ENCODE peak calls at places on chromosomes 2 and 18, in six cellular contexts. I, Q, C, K, D and O are unnamed samples.

GRCh38 chr2:191612496-191612895 is 65.4 kb upstream of the NABP1 start:
- DNase-seq in I (no peak), Q (peak; percentile 66), C (peak; percentile 40), K (no peak), D (no peak), O (no peak)

GRCh38 chr2:68466361-68466777 is 725 bp downstream of the FBXO48 start:
- DNase-seq in I (peak; percentile 38), Q (peak; percentile 26), C (peak; percentile 63), K (peak; percentile 15), D (no peak), O (peak; percentile 74)

GRCh38 chr2:195498176-195498575 is 158.8 kb upstream of the SLC39A10 start:
- DNase-seq in I (peak; percentile 55), Q (peak; percentile 33), C (peak; percentile 38), K (peak; percentile 50), D (no peak), O (peak; percentile 65)

GRCh38 chr18:13611616-13612110 is 114.7 kb downstream of the FAM210A start:
- DNase-seq in I (no peak), Q (no peak), C (peak; percentile 24), K (no peak), D (no peak), O (peak; percentile 39)

GRCh38 chr2:36366491-36367120 is 11.0 kb downstream of the CRIM1 start:
- DNase-seq in I (no peak), Q (no peak), C (peak; percentile 61), K (no peak), D (no peak), O (no peak)

GRCh38 chr2:239122711-239123110 is 274.8 kb downstream of the TWIST2 start:
- DNase-seq in I (no peak), Q (no peak), C (no peak), K (no peak), D (no peak), O (no peak)

GRCh38 chr2:205175831-205176230 is 506.5 kb upstream of the NRP2 start:
- DNase-seq in I (no peak), Q (no peak), C (peak; percentile 13), K (no peak), D (no peak), O (no peak)

GRCh38 chr2:226360658-226361057 is 439.0 kb downstream of the IRS1 start:
- DNase-seq in I (no peak), Q (no peak), C (no peak), K (peak; percentile 42), D (no peak), O (no peak)

GRCh38 chr18:58128286-58129018 is 84.4 kb downstream of the NEDD4L start:
- DNase-seq in I (no peak), Q (no peak), C (no peak), K (peak; percentile 75), D (no peak), O (no peak)

GRCh38 chr2:25161055-25161781 is 7.2 kb downstream of the POMC start:
- DNase-seq in I (no peak), Q (no peak), C (peak; percentile 11), K (no peak), D (no peak), O (no peak)

GRCh38 chr2:160207271-160207670 is 7.2 kb upstream of the ITGB6 start:
- DNase-seq in I (no peak), Q (no peak), C (no peak), K (no peak), D (no peak), O (no peak)

GRCh38 chr2:25323042-25323514 is 18.6 kb downstream of the DNMT3A start:
- DNase-seq in I (no peak), Q (no peak), C (no peak), K (no peak), D (no peak), O (no peak)

GRCh38 chr2:240024766-240025165 is 376 bp downstream of the NDUFA10 start:
- DNase-seq in I (peak; percentile 25), Q (peak; percentile 7), C (peak; percentile 15), K (peak; percentile 45), D (no peak), O (peak; percentile 52)

GRCh38 chr2:231680992-231681852 is 27.1 kb upstream of the PTMA start:
- DNase-seq in I (no peak), Q (peak; percentile 74), C (peak; percentile 67), K (peak; percentile 87), D (no peak), O (peak; percentile 88)

GRCh38 chr18:34965108-34965507 is 76.1 kb upstream of the MAPRE2 start:
- DNase-seq in I (no peak), Q (no peak), C (no peak), K (no peak), D (no peak), O (no peak)

GRCh38 chr2:169129703-169130243 is 60.4 kb downstream of the DHRS9 start:
- DNase-seq in I (peak; percentile 92), Q (no peak), C (no peak), K (no peak), D (no peak), O (peak; percentile 55)

GRCh38 chr2:97759727-97760407 is 46.5 kb downstream of the ZAP70 start:
- DNase-seq in I (no peak), Q (no peak), C (no peak), K (no peak), D (no peak), O (no peak)

GRCh38 chr2:188601927-188602326 is 310.3 kb downstream of the GULP1 start:
- DNase-seq in I (no peak), Q (no peak), C (no peak), K (no peak), D (no peak), O (no peak)

GRCh38 chr2:42928161-42928691 is 135.8 kb upstream of the HAAO start:
- DNase-seq in I (peak; percentile 47), Q (no peak), C (no peak), K (peak; percentile 77), D (no peak), O (peak; percentile 74)

GRCh38 chr18:2173464-2173863 is 397.8 kb downstream of the METTL4 start:
- DNase-seq in I (peak; percentile 25), Q (peak; percentile 46), C (peak; percentile 33), K (no peak), D (no peak), O (peak; percentile 9)

GRCh38 chr2:102891261-102891660 is 129.4 kb downstream of the TMEM182 start:
- DNase-seq in I (no peak), Q (no peak), C (no peak), K (no peak), D (no peak), O (peak; percentile 93)

GRCh38 chr2:238053195-238053776 is 7.5 kb upstream of the SCLY start:
- DNase-seq in I (peak; percentile 29), Q (no peak), C (no peak), K (no peak), D (no peak), O (peak; percentile 53)

GRCh38 chr2:236972491-236973379 is 113.0 kb upstream of the COPS8 start:
- DNase-seq in I (no peak), Q (peak; percentile 58), C (no peak), K (peak; percentile 76), D (no peak), O (no peak)

GRCh38 chr18:28284132-28284531 is 107.2 kb upstream of the CDH2 start:
- DNase-seq in I (no peak), Q (no peak), C (no peak), K (no peak), D (no peak), O (no peak)

GRCh38 chr18:47530695-47531094 is 279.2 kb upstream of the SKOR2 start:
- DNase-seq in I (no peak), Q (no peak), C (no peak), K (no peak), D (no peak), O (no peak)

GRCh38 chr2:65261676-65262075 is 34.0 kb downstream of the ACTR2 start:
- DNase-seq in I (no peak), Q (no peak), C (no peak), K (no peak), D (no peak), O (no peak)

GRCh38 chr2:65252640-65253039 is 25.0 kb downstream of the ACTR2 start:
- DNase-seq in I (no peak), Q (no peak), C (no peak), K (no peak), D (no peak), O (no peak)

DNA sequence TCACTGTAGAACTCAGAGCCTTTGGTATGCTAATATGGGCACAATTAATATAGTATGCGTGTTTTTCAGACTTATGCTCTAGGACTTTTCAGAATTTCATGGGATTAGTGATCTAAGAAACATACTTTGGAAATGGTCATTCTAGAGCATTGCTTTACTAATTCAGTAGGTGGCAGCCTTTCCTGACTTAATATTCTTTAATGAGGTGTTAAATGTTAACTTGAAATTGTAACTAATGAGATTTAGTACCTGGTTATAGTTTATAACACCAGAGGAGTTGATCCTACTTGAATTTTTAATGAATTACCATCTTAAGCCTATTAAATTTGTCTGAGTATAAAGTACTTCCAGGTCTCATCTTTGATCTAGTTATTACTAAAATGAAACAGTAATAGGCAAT is 28.5 kb downstream of the ACTR2 start:
- DNase-seq in I (no peak), Q (no peak), C (no peak), K (no peak), D (no peak), O (peak; percentile 16)
- TF ChIP-seq CTCF in I (peak; percentile 47), Q (peak; percentile 52), C (no peak), K (peak; percentile 24), D (peak; percentile 27), O (no peak)

GRCh38 chr2:197875736-197876135 is 71.3 kb downstream of the PLCL1 start:
- DNase-seq in I (no peak), Q (no peak), C (no peak), K (no peak), D (no peak), O (no peak)

GRCh38 chr2:197879844-197880408 is 75.5 kb downstream of the PLCL1 start:
- DNase-seq in I (no peak), Q (no peak), C (no peak), K (no peak), D (no peak), O (no peak)

GRCh38 chr2:197878792-197879191 is 74.4 kb downstream of the PLCL1 start:
- DNase-seq in I (no peak), Q (no peak), C (peak; percentile 82), K (no peak), D (no peak), O (no peak)

GRCh38 chr2:197876524-197876923 is 72.1 kb downstream of the PLCL1 start:
- DNase-seq in I (no peak), Q (no peak), C (no peak), K (no peak), D (no peak), O (no peak)

DNA sequence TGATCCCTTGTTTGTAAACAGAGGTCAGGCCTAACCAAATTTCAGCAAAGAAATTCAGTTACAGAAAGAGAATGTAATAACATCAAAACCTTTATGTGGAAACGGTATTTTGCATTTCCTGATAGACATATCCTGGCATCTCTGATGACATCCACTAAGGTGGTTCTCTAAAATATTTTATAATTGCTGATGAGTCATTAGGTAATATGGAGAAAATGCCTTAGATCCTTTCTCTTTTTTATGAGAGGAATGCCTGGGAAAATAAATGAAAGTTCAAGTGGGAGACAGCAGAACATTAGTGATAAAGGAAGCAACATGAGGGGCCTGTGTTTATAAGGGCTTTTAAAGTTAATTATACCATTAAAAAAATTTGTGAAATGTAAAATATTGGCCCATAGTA is 72.6 kb downstream of the PLCL1 start:
- DNase-seq in I (no peak), Q (no peak), C (no peak), K (no peak), D (no peak), O (no peak)
- TF ChIP-seq MYC in I (no peak), Q (no peak), C (no peak), K (no peak), D (no peak), O (no peak)

GRCh38 chr18:54828290-54828871 is at the start of gene RAB27B:
- DNase-seq in I (peak; percentile 33), Q (peak; percentile 90), C (peak; percentile 78), K (peak; percentile 25), D (no peak), O (peak; percentile 80)
- TF ChIP-seq POLR2A in I (no peak), Q (peak; percentile 59), C (no peak), K (no peak), D (no peak), O (no peak)

GRCh38 chr2:46050489-46050888 is 246.7 kb upstream of the EPAS1 start:
- DNase-seq in I (no peak), Q (no peak), C (no peak), K (peak; percentile 36), D (no peak), O (no peak)
- TF ChIP-seq CTCF in I (peak; percentile 13), Q (no peak), C (no peak), K (peak; percentile 32), D (peak; percentile 10), O (no peak)